ENCODE peak calls at places on chromosome 17, in five cellular contexts. N is gastrocnemius medialis, M is esophagus muscularis mucosa, X is left ventricle myocardium inferior, Y is fibroblast of the aortic adventitia. J is an unnamed sample.

GRCh38 chr17:73560661-73561060 is 83.6 kb downstream of the SDK2 start:
- DNase-seq in N (no peak), Y (no peak), X (no peak), M (no peak), J (no peak)

GRCh38 chr17:62761884-62762283 is 46.2 kb downstream of the MARCHF10 start:
- DNase-seq in N (no peak), M (no peak), X (no peak), Y (no peak), J (no peak)

GRCh38 chr17:73497721-73498120 is 146.5 kb downstream of the SDK2 start:
- DNase-seq in Y (no peak), M (no peak), X (no peak), N (no peak), J (no peak)

GRCh38 chr17:4433515-4434031 is at the start of gene SPNS3:
- DNase-seq in X (no peak), N (no peak), M (no peak), Y (no peak), J (no peak)

GRCh38 chr17:49910094-49910857 is 58.7 kb upstream of the DLX4 start:
- DNase-seq in M (no peak), X (no peak), N (no peak), Y (no peak), J (no peak)

GRCh38 chr17:56661906-56662305 is 68.4 kb downstream of the NOG start:
- DNase-seq in Y (no peak), X (no peak), N (no peak), M (no peak), J (no peak)

GRCh38 chr17:81231121-81231645 is 7.7 kb downstream of the TEPSIN start:
- DNase-seq in M (no peak), Y (no peak), N (no peak), X (no peak), J (no peak)

GRCh38 chr17:29847527-29847931 is 82.5 kb downstream of the SSH2 start:
- DNase-seq in Y (peak; percentile 34), M (no peak), N (no peak), X (no peak), J (no peak)

GRCh38 chr17:75590849-75591721 is 3.5 kb downstream of the MYO15B start:
- DNase-seq in M (no peak), N (no peak), X (no peak), Y (no peak), J (no peak)

GRCh38 chr17:49980703-49981197 is 11.8 kb downstream of the DLX4 start:
- DNase-seq in X (no peak), Y (no peak), N (no peak), M (no peak), J (no peak)

GRCh38 chr17:77924757-77925336 is 33.7 kb upstream of the TNRC6C start:
- DNase-seq in M (no peak), N (no peak), Y (peak; percentile 94), X (peak; percentile 56), J (no peak)

GRCh38 chr17:46139365-46140210 is 53.6 kb downstream of the KANSL1 start:
- DNase-seq in M (no peak), N (no peak), Y (no peak), X (no peak), J (no peak)

GRCh38 chr17:10844667-10845387 is 6.9 kb upstream of the PIRT start:
- DNase-seq in M (no peak), N (peak; percentile 57), Y (peak; percentile 71), X (peak; percentile 74), J (no peak)

GRCh38 chr17:4739122-4740024 is at the start of the genes CXCL16 and ZMYND15:
- DNase-seq in M (no peak), N (no peak), Y (peak; percentile 33), X (peak; percentile 52), J (peak; percentile 87)

GRCh38 chr17:60139438-60140285 is 10.1 kb upstream of the CA4 start:
- DNase-seq in M (no peak), Y (peak; percentile 62), N (peak; percentile 23), X (peak; percentile 80), J (peak; percentile 93)

GRCh38 chr17:17508641-17509591 is 12.7 kb upstream of the RASD1 start:
- DNase-seq in N (no peak), X (peak; percentile 7), M (no peak), Y (no peak), J (no peak)

GRCh38 chr17:49696233-49696761 is 11.5 kb downstream of the SLC35B1 start:
- DNase-seq in Y (no peak), M (no peak), X (no peak), N (no peak), J (no peak)

GRCh38 chr17:29124135-29124930 is 55.9 kb downstream of the MYO18A start:
- DNase-seq in N (no peak), X (no peak), Y (peak; percentile 85), M (no peak), J (no peak)

GRCh38 chr17:76710863-76711611 is at the start of gene MXRA7:
- DNase-seq in M (no peak), Y (peak; percentile 61), N (no peak), X (peak; percentile 81), J (peak; percentile 90)

GRCh38 chr17:52157161-52157560 is 1.4 kb downstream of the CA10 start:
- DNase-seq in M (no peak), N (no peak), Y (no peak), X (no peak), J (no peak)

GRCh38 chr17:52159159-52159809 is 770 bp upstream of the CA10 start:
- DNase-seq in Y (no peak), M (no peak), N (no peak), X (no peak), J (no peak)

GRCh38 chr17:52159810-52160578 is 1.5 kb upstream of the CA10 start:
- DNase-seq in M (no peak), N (no peak), Y (no peak), X (no peak), J (no peak)

GRCh38 chr17:52157603-52158449 is 688 bp downstream of the CA10 start:
- DNase-seq in Y (no peak), M (no peak), X (no peak), N (no peak), J (no peak)

GRCh38 chr17:52158450-52159042 is at the start of gene CA10:
- DNase-seq in M (no peak), N (no peak), X (no peak), Y (no peak), J (no peak)
- TF ChIP-seq CTCF in M (no peak), N (no peak), X (no peak), Y (no peak), J (no peak)

GRCh38 chr17:21525464-21526130 is 149.4 kb downstream of the KCNJ12 start:
- DNase-seq in N (no peak), Y (no peak), M (no peak), X (no peak), J (peak; percentile 54)
- TF ChIP-seq CTCF in N (no peak), Y (no peak), M (no peak), X (no peak), J (no peak)

GRCh38 chr17:42243493-42243982 is 32.7 kb downstream of the STAT5B start:
- DNase-seq in X (no peak), M (no peak), Y (no peak), N (no peak), J (no peak)
- TF ChIP-seq CTCF in X (no peak), M (no peak), Y (no peak), N (no peak), J (no peak)

GRCh38 chr17:2594657-2595085 is 1.2 kb downstream of the PAFAH1B1 start:
- DNase-seq in M (no peak), X (no peak), Y (no peak), N (no peak), J (no peak)
- TF ChIP-seq CTCF in M (no peak), X (no peak), Y (no peak), N (no peak), J (no peak)

J was measured in osteocyte.